ENCODE peak calls at places on chromosomes 11 and 22, in six cellular contexts. W is psoas muscle, M is thoracic aorta, Y is brain microvascular endothelial cell, Z is Karpas-422, J is RWPE2. L is an unnamed sample.

GRCh38 chr11:94563176-94563847 is 3.9 kb upstream of the PIWIL4 start:
- DNase-seq in W (no peak), M (no peak), Y (peak; percentile 59), J (no peak), Z (no peak), L (no peak)

GRCh38 chr11:132202621-132203020 is 832.2 kb downstream of the NTM start:
- DNase-seq in Z (no peak), J (no peak), W (no peak), Y (no peak), M (no peak), L (no peak)

GRCh38 chr11:82315093-82315492 is 418.6 kb downstream of the FAM181B start:
- DNase-seq in W (no peak), Y (no peak), J (no peak), Z (peak; percentile 73), M (no peak), L (peak; percentile 41)

GRCh38 chr11:132125855-132126841 is 755.7 kb downstream of the NTM start:
- DNase-seq in M (no peak), Z (no peak), Y (no peak), J (no peak), W (peak; percentile 22), L (no peak)

GRCh38 chr22:27842236-27842993 is 40.9 kb upstream of the MN1 start:
- DNase-seq in W (no peak), M (no peak), Z (no peak), Y (no peak), J (no peak), L (no peak)

GRCh38 chr22:46171940-46172339 is 21.6 kb downstream of the PPARA start:
- DNase-seq in Z (no peak), J (peak; percentile 84), M (no peak), W (no peak), Y (peak; percentile 21), L (no peak)

GRCh38 chr11:83881428-83881827 is 595.3 kb upstream of the CCDC90B start:
- DNase-seq in M (no peak), Y (no peak), J (no peak), Z (peak; percentile 51), W (no peak), L (no peak)

GRCh38 chr11:460331-461199 is 10.5 kb downstream of the PTDSS2 start:
- DNase-seq in Z (no peak), J (peak; percentile 48), M (no peak), W (no peak), Y (no peak), L (no peak)

GRCh38 chr11:35096737-35097136 is 42.2 kb upstream of the CD44 start:
- DNase-seq in Z (no peak), Y (no peak), J (no peak), W (no peak), M (no peak), L (no peak)

GRCh38 chr22:37925311-37925710 is 19.2 kb downstream of the MICALL1 start:
- DNase-seq in Z (no peak), M (no peak), W (no peak), Y (no peak), J (no peak), L (no peak)

GRCh38 chr11:104916442-104916841 is 18.2 kb upstream of the CASP12 start:
- DNase-seq in M (no peak), Y (no peak), J (no peak), Z (no peak), W (no peak), L (no peak)

GRCh38 chr11:12922418-12922817 is 86.7 kb upstream of the RASSF10 start:
- DNase-seq in Y (no peak), W (no peak), M (no peak), J (no peak), Z (no peak), L (no peak)

GRCh38 chr11:20154381-20154780 is 5.9 kb downstream of the DBX1 start:
- DNase-seq in J (no peak), M (no peak), W (no peak), Z (no peak), Y (peak; percentile 28), L (no peak)

GRCh38 chr11:102530558-102530957 is at the start of gene MMP7:
- DNase-seq in W (no peak), Y (peak; percentile 26), J (no peak), M (no peak), Z (no peak), L (peak; percentile 26)

GRCh38 chr11:43903086-43903485 is 22.5 kb downstream of the ALKBH3 start:
- DNase-seq in Z (no peak), J (no peak), Y (no peak), W (no peak), M (no peak), L (no peak)

GRCh38 chr22:17158568-17159503 is at the start of gene HDHD5:
- DNase-seq in W (peak; percentile 94), Z (peak; percentile 94), J (peak; percentile 90), M (peak; percentile 68), Y (peak; percentile 63), L (peak; percentile 89)

GRCh38 chr22:17157714-17158113 is 1.4 kb downstream of the HDHD5 start:
- DNase-seq in Z (no peak), J (no peak), W (no peak), Y (no peak), M (no peak), L (no peak)

GRCh38 chr22:17158176-17158567 is 905 bp downstream of the HDHD5 start:
- DNase-seq in M (no peak), W (no peak), Y (no peak), Z (no peak), J (no peak), L (no peak)

GRCh38 chr22:17154971-17155370 is 4.1 kb downstream of the HDHD5 start:
- DNase-seq in W (no peak), Z (no peak), J (no peak), M (no peak), Y (no peak), L (no peak)

DNA sequence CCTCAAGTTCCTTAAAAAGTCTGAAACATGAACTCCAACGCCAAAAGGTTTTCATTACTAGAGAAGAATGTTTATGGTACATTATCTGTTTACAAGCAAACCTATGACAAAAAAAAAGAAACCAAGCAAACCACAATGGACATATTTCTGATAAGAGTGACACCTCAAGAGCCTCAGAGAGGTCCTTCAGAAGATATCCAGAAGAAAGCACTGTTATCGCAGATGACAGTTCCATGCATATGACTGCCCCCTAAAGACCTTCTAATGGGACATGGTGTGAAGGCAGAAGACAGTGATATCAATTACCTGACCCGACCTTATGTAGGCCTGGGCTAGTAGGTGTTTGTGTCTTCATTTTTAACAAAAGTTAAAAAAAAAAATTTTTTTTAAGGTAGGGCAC is 3.1 kb downstream of the HDHD5 start:
- DNase-seq in J (no peak), Z (no peak), M (no peak), W (no peak), Y (no peak), L (no peak)
- H3K27ac ChIP-seq in J (no peak overlapping the region), Z (no peak overlapping the region), M (no peak overlapping the region), W (no peak overlapping the region), Y (no peak overlapping the region), L (no peak overlapping the region)

GRCh38 chr11:134290646-134291045 is 14.5 kb downstream of the GLB1L3 start:
- DNase-seq in W (no peak), Y (no peak), J (no peak), Z (no peak), M (no peak), L (no peak)

GRCh38 chr11:134289167-134289566 is 13.0 kb downstream of the GLB1L3 start:
- DNase-seq in Z (no peak), W (no peak), J (no peak), Y (no peak), M (no peak), L (no peak)

GRCh38 chr11:134288486-134288885 is 12.3 kb downstream of the GLB1L3 start:
- DNase-seq in M (no peak), Y (no peak), J (no peak), W (no peak), Z (no peak), L (no peak)

GRCh38 chr11:134291196-134291595 is 15.0 kb downstream of the GLB1L3 start:
- DNase-seq in Z (no peak), Y (no peak), J (no peak), M (no peak), W (no peak), L (no peak)

DNA sequence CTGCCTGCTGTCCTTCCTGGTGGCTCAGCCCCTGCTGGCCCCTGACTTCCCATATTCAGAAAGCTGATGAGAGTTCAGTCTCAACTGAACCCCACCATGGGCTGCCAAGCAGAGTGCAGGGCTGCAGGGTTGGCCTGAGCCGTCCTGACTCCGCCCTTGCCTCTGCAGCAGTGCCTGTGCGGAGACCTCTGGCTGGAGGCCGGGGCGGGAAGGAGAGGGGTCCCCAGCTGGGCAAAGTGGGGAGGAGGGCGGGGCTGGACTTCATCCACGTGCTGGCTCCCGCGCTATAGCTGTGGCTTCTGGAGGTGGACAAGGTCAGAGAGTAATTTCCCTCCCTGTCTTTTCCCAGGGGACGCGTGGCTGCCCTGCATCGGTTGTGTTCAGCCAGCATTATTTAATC is 13.6 kb downstream of the GLB1L3 start:
- DNase-seq in Z (no peak), Y (no peak), W (no peak), M (no peak), J (no peak), L (no peak)
- H3K27ac ChIP-seq in Z (no peak overlapping the region), Y (no peak overlapping the region), W (no peak overlapping the region), M (no peak overlapping the region), J (no peak overlapping the region), L (no peak overlapping the region)

DNA sequence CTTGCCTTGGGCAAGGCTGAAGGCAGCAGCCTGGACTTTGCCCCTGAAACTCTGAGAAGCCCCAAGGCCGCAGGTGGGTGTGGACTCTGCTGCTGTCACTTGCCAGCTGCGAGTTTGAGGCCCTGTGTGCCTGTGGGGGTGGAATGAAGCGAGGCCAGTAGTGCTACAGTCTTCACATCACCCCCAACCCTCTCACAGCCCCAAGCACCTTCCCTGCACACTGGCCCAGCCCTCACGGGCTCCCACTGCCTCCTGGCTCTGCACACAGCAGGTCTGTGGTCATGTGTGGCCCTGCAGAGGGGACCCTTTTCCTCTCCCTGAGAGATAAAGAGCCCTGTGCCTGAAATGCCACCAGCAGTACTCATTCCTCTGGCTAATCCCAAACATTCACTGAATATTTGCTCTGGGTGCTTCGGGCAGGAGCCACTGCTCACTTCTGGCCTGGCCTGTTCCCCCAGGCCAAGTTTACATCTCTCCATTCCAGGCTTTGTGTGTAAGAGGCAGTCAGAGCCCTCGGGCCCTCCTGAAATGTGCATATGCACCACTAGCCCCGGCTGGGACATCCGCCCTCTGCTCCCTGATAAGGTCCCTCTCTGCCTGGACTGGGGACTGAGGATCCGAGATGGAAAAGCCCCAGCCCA is 17.7 kb downstream of the MGAT3 start:
- DNase-seq in Z (peak; percentile 58), M (no peak), J (no peak), W (no peak), Y (no peak), L (peak; percentile 34)
- H3K27ac ChIP-seq in Z (peak overlapping the region; percentile 99), M (no peak overlapping the region), J (no peak overlapping the region), W (no peak overlapping the region), Y (no peak overlapping the region), L (no peak overlapping the region)

GRCh38 chr11:124222407-124222806 is 18.5 kb upstream of the OR8G1 start:
- DNase-seq in W (no peak), Y (no peak), M (no peak), Z (no peak), J (no peak), L (no peak)
- H3K27ac ChIP-seq in W (no peak overlapping the region), Y (no peak overlapping the region), M (no peak overlapping the region), Z (no peak overlapping the region), J (no peak overlapping the region), L (no peak overlapping the region)